ENCODE peak calls at places on chromosomes 5 and 9, in seven cellular contexts. E is gastrocnemius medialis, I is H1, H is adrenal gland, N is HepG2, Y is uterus, J is HCT116. Q is an unnamed sample.

GRCh38 chr9:90088411-90088810 is 483.6 kb downstream of the GADD45G start:
- DNase-seq in J (no peak), E (no peak), H (no peak), Y (no peak), N (no peak), I (no peak), Q (no peak)

GRCh38 chr9:83538172-83538889 is at the start of gene FRMD3:
- DNase-seq in N (peak), H (peak), Y (peak), I (peak), E (peak), J (peak), Q (no peak)

GRCh38 chr5:127830157-127830556 is 127.0 kb downstream of the CCDC192 start:
- DNase-seq in I (no peak), N (no peak), J (no peak), Y (no peak), E (no peak), H (no peak), Q (no peak)

GRCh38 chr9:123065191-123065590 is 31.7 kb downstream of the GPR21 start:
- DNase-seq in E (no peak), I (no peak), N (no peak), J (no peak), H (no peak), Y (no peak), Q (no peak)

GRCh38 chr5:100777680-100778281 is 125.3 kb downstream of the ST8SIA4 start:
- DNase-seq in N (no peak), E (no peak), J (peak), I (no peak), H (peak), Y (no peak), Q (peak)

GRCh38 chr5:76528547-76529334 is 94.5 kb downstream of the F2RL2 start:
- DNase-seq in J (no peak), H (no peak), E (no peak), I (no peak), Y (no peak), N (no peak), Q (peak)

GRCh38 chr5:67816456-67816855 is 399.1 kb upstream of the PIK3R1 start:
- DNase-seq in H (no peak), Y (no peak), J (no peak), E (no peak), N (no peak), I (no peak), Q (no peak)

GRCh38 chr5:157651623-157652376 is 438 bp downstream of the SOX30 start:
- DNase-seq in I (peak), E (peak), Y (peak), J (no peak), N (no peak), H (peak), Q (no peak)

GRCh38 chr5:32332361-32332760 is 19.6 kb upstream of the MTMR12 start:
- DNase-seq in Y (no peak), H (no peak), J (no peak), E (no peak), I (no peak), N (no peak), Q (no peak)

GRCh38 chr5:164360589-164360988 is 855.2 kb downstream of the MAT2B start:
- DNase-seq in J (no peak), H (no peak), E (no peak), I (no peak), Y (no peak), N (no peak), Q (no peak)

GRCh38 chr5:179504600-179505396 is 45.6 kb upstream of the RUFY1 start:
- DNase-seq in E (no peak), Y (no peak), J (no peak), N (peak), H (no peak), I (no peak), Q (no peak)

GRCh38 chr5:62312674-62313073 is 6.7 kb downstream of the KIF2A start:
- DNase-seq in N (no peak), I (no peak), H (no peak), Y (no peak), J (no peak), E (no peak), Q (no peak)

GRCh38 chr9:98288876-98289275 is 33.4 kb upstream of the TBC1D2 start:
- DNase-seq in Y (no peak), H (no peak), E (no peak), J (no peak), N (peak), I (no peak), Q (no peak)

GRCh38 chr9:85339337-85339736 is 402.4 kb downstream of the AGTPBP1 start:
- DNase-seq in I (no peak), J (no peak), H (no peak), E (no peak), N (no peak), Y (no peak), Q (no peak)

GRCh38 chr5:39177629-39177959 is 41.8 kb downstream of the FYB1 start:
- DNase-seq in E (no peak), Y (no peak), J (no peak), I (no peak), H (no peak), N (no peak), Q (peak)

GRCh38 chr9:9498147-9498546 is 1114.7 kb downstream of the PTPRD start:
- DNase-seq in Y (no peak), E (no peak), J (no peak), I (no peak), H (no peak), N (no peak), Q (peak)

GRCh38 chr9:40914772-40915659 is 213.5 kb downstream of the FOXD4L6 start:
- DNase-seq in E (no peak), J (no peak), I (no peak), Y (no peak), H (no peak), N (no peak), Q (no peak)

GRCh38 chr5:96565843-96566242 is 96.3 kb upstream of the CAST start:
- DNase-seq in H (no peak), E (no peak), Y (no peak), J (no peak), N (no peak), I (no peak), Q (no peak)

GRCh38 chr5:111655169-111655924 is 101.6 kb downstream of the NREP start:
- DNase-seq in E (no peak), Y (no peak), J (no peak), I (no peak), N (peak), H (no peak), Q (no peak)

GRCh38 chr9:76296561-76297276 is 97.5 kb downstream of the RFK start:
- DNase-seq in H (no peak), J (no peak), N (no peak), Y (no peak), E (no peak), I (no peak), Q (no peak)

DNA sequence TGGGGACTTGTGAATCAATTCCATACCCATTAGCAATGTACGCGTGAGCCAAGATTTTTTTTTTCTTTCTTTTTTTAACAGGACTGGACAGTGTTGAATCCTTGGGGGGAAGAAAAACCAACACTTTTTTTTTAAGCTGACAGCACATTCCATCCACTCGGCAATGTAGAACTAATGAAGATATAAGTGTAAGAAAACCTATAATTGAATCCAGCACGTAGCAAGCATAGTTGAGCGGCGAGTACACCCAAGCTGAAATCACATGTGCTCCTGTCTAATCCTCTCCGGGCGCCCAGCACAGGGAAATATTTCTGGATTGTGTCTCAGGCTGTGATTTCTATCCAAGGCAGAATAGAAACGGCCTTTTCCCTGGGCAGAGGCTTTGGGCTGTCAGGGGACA is 118.2 kb downstream of the BOD1 start:
- DNase-seq in H (no peak), E (peak), Y (no peak), J (no peak), I (no peak), N (no peak), Q (no peak)
- H3K4me3 ChIP-seq in H (no peak), E (peak), Y (no peak), J (no peak), I (no peak), N (no peak), Q (no peak)

GRCh38 chr9:4768681-4769080 is 24.1 kb upstream of the RCL1 start:
- DNase-seq in E (no peak), N (no peak), J (no peak), H (no peak), I (no peak), Y (no peak), Q (no peak)
- TF ChIP-seq POLR2A in E (no peak), N (no peak), J (no peak), H (no peak), I (no peak), Y (no peak), Q (no peak)

DNA sequence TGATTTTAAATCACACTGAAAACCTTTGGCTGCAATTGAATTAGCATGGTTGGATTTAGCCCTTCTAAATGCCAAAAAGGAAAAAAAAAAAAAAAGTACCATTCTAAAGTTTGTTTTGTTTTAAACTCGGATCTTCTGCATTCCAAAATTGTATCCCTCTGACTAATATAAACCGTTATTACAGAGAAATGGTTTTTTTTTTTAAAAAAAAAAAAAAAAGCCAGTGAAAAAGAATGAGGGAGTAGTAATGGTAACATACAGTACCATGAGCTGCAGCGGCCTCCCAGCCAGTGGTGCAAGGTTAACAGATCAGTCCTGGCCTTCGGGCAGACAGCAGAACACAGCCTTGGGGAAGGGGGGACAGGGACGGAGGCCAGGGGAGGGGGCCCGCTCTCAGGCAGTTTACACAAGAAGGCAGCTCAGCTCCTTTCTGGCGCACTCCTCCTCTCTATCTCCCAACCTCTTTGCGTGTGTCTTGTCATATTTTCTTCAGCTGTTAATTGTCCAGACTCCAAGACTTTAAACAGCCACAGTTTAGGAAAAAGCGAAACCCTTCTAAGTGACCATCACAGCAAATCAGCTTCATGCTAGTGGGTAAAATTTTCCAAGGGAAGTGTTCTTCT is 165.9 kb downstream of the BNC2 start:
- DNase-seq in I (no peak), N (no peak), Y (peak), J (no peak), H (peak), E (peak), Q (no peak)
- H3K4me3 ChIP-seq in I (no peak), N (no peak), Y (peak), J (no peak), H (peak), E (peak), Q (no peak)

DNA sequence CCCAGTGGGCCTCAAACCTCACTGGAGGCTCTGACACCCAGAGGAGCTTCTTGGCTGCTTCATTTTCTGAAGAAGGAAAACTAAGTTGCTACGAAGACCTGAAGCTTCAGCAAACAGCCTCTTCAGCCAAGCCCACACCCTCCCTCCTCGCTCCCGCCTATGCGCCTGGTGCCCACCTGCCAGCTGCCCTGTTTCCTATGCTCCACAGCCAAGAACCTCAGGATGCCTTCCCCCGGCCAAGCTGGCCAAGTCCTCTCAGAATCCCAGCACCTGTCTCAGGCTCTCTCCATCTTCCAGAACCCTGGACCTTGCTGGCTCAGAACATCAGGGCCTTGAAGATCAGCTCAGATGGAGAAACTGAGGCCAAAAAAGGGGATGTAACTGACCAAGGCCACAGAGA is 60.4 kb downstream of the STK10 start:
- DNase-seq in H (no peak), Y (no peak), N (no peak), I (no peak), E (no peak), J (no peak), Q (no peak)
- TF ChIP-seq POLR2A in H (no peak), Y (no peak), N (no peak), I (no peak), E (no peak), J (no peak), Q (no peak)

DNA sequence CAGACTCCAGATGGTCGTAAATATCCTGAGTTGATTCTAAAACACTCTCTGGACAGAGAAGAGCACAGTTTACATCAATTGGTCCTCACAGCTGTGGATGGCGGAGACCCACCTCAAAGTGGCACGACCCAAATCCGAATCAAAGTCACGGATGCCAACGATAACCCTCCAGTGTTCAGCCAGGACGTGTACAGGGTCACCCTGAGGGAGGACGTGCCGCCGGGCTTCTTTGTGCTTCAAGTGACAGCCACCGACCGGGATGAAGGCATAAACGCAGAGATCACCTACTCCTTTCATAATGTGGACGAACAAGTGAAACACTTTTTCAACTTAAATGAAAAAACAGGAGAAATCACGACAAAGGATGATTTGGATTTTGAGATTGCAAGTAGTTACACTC is 891 bp downstream of the PCDHGB2 start:
- DNase-seq in N (no peak), E (no peak), I (no peak), Y (no peak), J (no peak), H (no peak), Q (no peak)
- H3K4me3 ChIP-seq in N (no peak), E (peak), I (no peak), Y (no peak), J (no peak), H (no peak), Q (peak)

DNA sequence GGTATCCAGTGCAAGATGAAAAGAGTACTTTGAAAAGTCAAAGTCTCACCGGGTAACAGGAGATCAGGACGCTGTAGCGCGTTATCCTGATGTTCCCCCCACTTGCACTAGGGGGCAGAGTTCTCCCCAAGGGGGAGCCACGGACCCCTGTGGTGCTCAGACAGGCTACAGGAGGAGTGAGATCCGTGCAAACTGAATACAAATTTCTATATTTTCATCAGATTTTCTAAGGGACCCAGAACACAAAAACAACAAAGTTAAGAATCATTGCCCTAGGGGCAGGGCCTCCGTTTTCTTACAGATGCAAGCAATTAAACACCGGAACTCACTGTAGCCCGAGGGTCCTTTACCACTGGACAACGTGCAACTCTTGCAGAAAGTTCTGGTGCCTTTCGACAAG is 2.0 kb downstream of the MYO10 start:
- DNase-seq in Y (peak), N (peak), H (peak), E (no peak), J (peak), I (peak), Q (peak)
- TF ChIP-seq POLR2A in Y (no peak), N (no peak), H (no peak), E (no peak), J (no peak), I (no peak), Q (no peak)

GRCh38 chr5:137531266-137531665 is 32.1 kb upstream of the SPOCK1 start:
- DNase-seq in H (no peak), E (no peak), J (no peak), N (no peak), I (no peak), Y (no peak), Q (no peak)

DNA sequence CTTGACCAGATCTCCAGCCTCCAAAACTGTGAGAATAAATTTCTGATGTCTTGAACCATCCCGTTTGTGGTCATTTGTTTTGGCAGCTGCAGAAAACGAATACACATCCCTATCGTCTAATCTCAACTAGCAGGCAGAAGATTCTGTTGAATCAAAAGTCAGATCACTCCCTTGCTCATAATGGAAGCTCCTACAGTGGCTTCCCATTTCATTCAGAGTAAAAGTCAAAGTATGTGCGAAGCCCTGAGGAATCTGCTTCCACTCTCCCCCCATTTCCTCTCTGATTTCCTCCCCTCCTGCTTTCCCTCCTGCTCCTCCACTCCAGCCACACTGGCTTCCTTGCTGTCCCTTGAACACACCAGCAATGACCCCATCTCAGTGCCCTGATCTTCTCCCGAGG is 34.8 kb upstream of the SPOCK1 start:
- DNase-seq in N (no peak), Y (no peak), I (no peak), E (no peak), H (no peak), J (no peak), Q (no peak)
- H3K4me3 ChIP-seq in N (no peak), Y (no peak), I (no peak), E (no peak), H (no peak), J (no peak), Q (no peak)

GRCh38 chr5:141492168-141492885 is 3.4 kb downstream of the PCDHGC5 start:
- DNase-seq in E (no peak), H (no peak), I (no peak), Y (no peak), N (no peak), J (no peak), Q (no peak)
- TF ChIP-seq POLR2A in E (no peak), H (no peak), I (no peak), Y (no peak), N (no peak), J (no peak), Q (no peak)

GRCh38 chr9:33068991-33069390 is 7.5 kb downstream of the SMU1 start:
- DNase-seq in Y (no peak), J (no peak), E (no peak), N (no peak), H (no peak), I (no peak), Q (no peak)
- H3K4me3 ChIP-seq in Y (no peak), J (no peak), E (no peak), N (no peak), H (no peak), I (no peak), Q (no peak)